ENCODE peak calls at places on chromosomes 7 and 10, in seven cellular contexts. S is GM23338; D is CD8-positive, alpha-beta T cell; Q is lower lobe of right lung; M is SK-N-SH; X is neural progenitor cell; P is foreskin fibroblast. Z is an unnamed sample.

GRCh38 chr7:155470686-155471638 is 13.0 kb downstream of the EN2 start:
- DNase-seq in Q (no peak), M (peak), X (no peak), S (peak), P (no peak), D (no peak), Z (no peak)

GRCh38 chr10:11612004-11613001 is 853 bp upstream of the USP6NL start:
- DNase-seq in S (no peak), Q (no peak), X (no peak), M (no peak), P (no peak), D (no peak), Z (no peak)

GRCh38 chr7:103462358-103462757 is 16.4 kb upstream of the SLC26A5 start:
- DNase-seq in S (no peak), D (no peak), X (no peak), Q (no peak), M (no peak), P (no peak), Z (no peak)

GRCh38 chr10:93333278-93333978 is 148.7 kb downstream of the MYOF start:
- DNase-seq in D (no peak), P (no peak), Q (no peak), S (peak), X (peak), M (no peak), Z (no peak)

GRCh38 chr10:79018591-79019011 is 50.2 kb upstream of the ZMIZ1 start:
- DNase-seq in P (no peak), X (no peak), M (peak), D (no peak), S (no peak), Q (peak), Z (no peak)

GRCh38 chr7:92835851-92836488 is 403 bp downstream of the CDK6 start:
- DNase-seq in M (peak), D (peak), X (no peak), P (no peak), Q (peak), S (no peak), Z (no peak)

GRCh38 chr10:71726673-71727428 is 7.3 kb upstream of the C10orf105 start:
- DNase-seq in P (no peak), D (peak), M (no peak), Q (no peak), X (no peak), S (no peak), Z (no peak)

GRCh38 chr10:70617798-70618568 is 15.4 kb upstream of the PRF1 start:
- DNase-seq in X (no peak), S (no peak), Q (no peak), P (no peak), D (no peak), M (no peak), Z (no peak)

GRCh38 chr10:44973323-44974081 is 5.1 kb downstream of the DEPP1 start:
- DNase-seq in Q (no peak), X (no peak), M (no peak), P (no peak), D (no peak), S (peak), Z (no peak)

GRCh38 chr10:92839191-92840085 is 8.9 kb upstream of the EXOC6 start:
- DNase-seq in X (peak), M (peak), Q (peak), S (peak), D (peak), P (peak), Z (no peak)

GRCh38 chr10:111344804-111345203 is 268.0 kb downstream of the ADRA2A start:
- DNase-seq in S (peak), P (no peak), Q (no peak), D (no peak), M (peak), X (no peak), Z (no peak)
- TF ChIP-seq CTCF in S (peak), P (peak), Q (peak), D (no peak), M (no peak), X (peak), Z (peak)

GRCh38 chr7:100895701-100895955 is at the start of gene ACHE:
- DNase-seq in S (peak), Q (no peak), M (no peak), D (no peak), X (no peak), P (no peak), Z (no peak)

GRCh38 chr7:100895956-100896742 is 461 bp upstream of the ACHE start:
- DNase-seq in D (peak), M (peak), Q (no peak), X (peak), P (no peak), S (peak), Z (no peak)

GRCh38 chr7:100896743-100897051 is 1.0 kb upstream of the ACHE start:
- DNase-seq in P (no peak), M (no peak), X (no peak), S (no peak), Q (no peak), D (no peak), Z (no peak)

GRCh38 chr7:100893910-100894763 is 1.6 kb downstream of the ACHE start:
- DNase-seq in M (peak), S (peak), P (no peak), X (peak), D (no peak), Q (no peak), Z (no peak)

GRCh38 chr7:100894860-100895700 is 608 bp downstream of the ACHE start:
- DNase-seq in Q (no peak), D (peak), S (peak), X (peak), P (no peak), M (peak), Z (no peak)
- H3K4me3 ChIP-seq in Q (peak), D (peak), S (peak), X (peak), P (peak), M (peak), Z (peak)

GRCh38 chr10:131982185-131982756 is 548 bp upstream of the BNIP3 start:
- DNase-seq in P (no peak), X (no peak), S (no peak), Q (no peak), D (no peak), M (peak), Z (no peak)
- TF ChIP-seq CTCF in P (no peak), X (no peak), S (no peak), Q (no peak), D (no peak), M (no peak), Z (no peak)

GRCh38 chr10:9608592-9608991 is 1409.1 kb upstream of the CELF2 start:
- DNase-seq in P (no peak), Q (no peak), X (no peak), M (no peak), S (peak), D (no peak), Z (no peak)

GRCh38 chr10:9615179-9615578 is 1402.5 kb upstream of the CELF2 start:
- DNase-seq in S (no peak), D (no peak), M (no peak), Q (no peak), P (no peak), X (no peak), Z (no peak)

GRCh38 chr10:9613338-9613737 is 1404.3 kb upstream of the CELF2 start:
- DNase-seq in Q (no peak), P (no peak), X (no peak), D (no peak), M (no peak), S (no peak), Z (no peak)
- H3K4me3 ChIP-seq in Q (no peak), P (no peak), X (no peak), D (no peak), M (no peak), S (no peak), Z (no peak)

DNA sequence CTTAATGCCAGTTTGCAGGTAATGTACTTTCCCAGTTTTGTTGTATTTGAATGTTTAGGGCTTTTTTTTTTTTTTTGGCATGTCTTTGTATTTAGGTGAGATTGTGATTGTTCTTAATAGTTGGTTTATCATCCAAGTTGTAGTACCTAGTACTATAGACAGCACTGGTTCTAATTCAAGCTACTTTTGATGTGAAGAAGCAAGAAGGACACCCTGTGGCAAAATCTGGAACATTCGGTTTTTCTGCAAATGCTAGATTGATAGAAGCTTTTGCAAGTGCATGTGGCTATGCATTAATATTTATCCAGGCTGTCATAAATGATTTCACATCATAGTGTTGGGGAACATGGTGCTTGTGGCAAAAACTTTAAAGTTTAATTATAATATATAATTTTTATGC is 248.9 kb downstream of the FOXP2 start:
- DNase-seq in D (no peak), P (no peak), M (no peak), X (peak), S (peak), Q (no peak), Z (no peak)
- TF ChIP-seq CTCF in D (no peak), P (peak), M (peak), X (peak), S (peak), Q (no peak), Z (peak)

DNA sequence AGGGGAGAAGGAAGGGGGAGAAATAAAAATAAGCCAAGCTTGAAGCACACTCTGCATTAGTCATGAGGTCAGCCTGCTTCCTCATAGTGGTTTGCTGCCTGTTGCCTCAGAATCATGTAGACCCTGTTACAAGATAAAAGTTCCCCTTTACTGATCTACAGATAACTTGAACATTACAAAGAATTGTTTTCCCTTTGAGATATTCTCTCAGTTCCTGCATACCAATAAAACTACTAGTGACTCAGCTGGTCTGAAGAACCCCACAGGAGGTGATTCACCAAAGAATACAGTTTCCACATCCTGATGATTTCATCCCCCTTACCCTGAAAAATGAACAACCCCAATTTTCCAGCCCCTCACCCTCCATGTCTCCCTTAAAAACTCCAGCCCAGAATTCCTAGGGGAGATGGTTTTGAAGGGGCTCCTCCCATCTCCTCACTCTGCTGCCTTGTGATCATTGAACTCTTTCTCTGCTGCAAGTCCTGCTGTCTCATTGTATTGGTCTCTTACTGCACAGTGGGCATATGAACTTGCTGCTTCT is 31.5 kb upstream of the NRP1 start:
- DNase-seq in D (no peak), P (peak), S (no peak), X (no peak), M (no peak), Q (no peak), Z (peak)
- H3K4me3 ChIP-seq in D (no peak), P (no peak), S (no peak), X (no peak), M (no peak), Q (no peak), Z (no peak)

GRCh38 chr10:77973276-77973675 is 46.7 kb upstream of the DLG5 start:
- DNase-seq in P (no peak), M (no peak), D (no peak), S (no peak), Q (no peak), X (no peak), Z (no peak)

GRCh38 chr10:77972148-77972547 is 45.6 kb upstream of the DLG5 start:
- DNase-seq in M (no peak), Q (no peak), D (no peak), S (no peak), X (no peak), P (no peak), Z (no peak)

GRCh38 chr10:77975086-77975666 is 48.6 kb upstream of the DLG5 start:
- DNase-seq in M (no peak), P (no peak), S (no peak), D (no peak), X (no peak), Q (no peak), Z (no peak)

GRCh38 chr10:77977016-77977415 is 50.5 kb upstream of the DLG5 start:
- DNase-seq in S (no peak), M (no peak), D (no peak), X (no peak), Q (no peak), P (no peak), Z (no peak)

GRCh38 chr10:77974396-77975074 is 48.0 kb upstream of the DLG5 start:
- DNase-seq in D (no peak), Q (no peak), P (peak), X (peak), S (peak), M (peak), Z (no peak)
- TF ChIP-seq CTCF in D (no peak), Q (peak), P (peak), X (peak), S (peak), M (peak), Z (peak)

DNA sequence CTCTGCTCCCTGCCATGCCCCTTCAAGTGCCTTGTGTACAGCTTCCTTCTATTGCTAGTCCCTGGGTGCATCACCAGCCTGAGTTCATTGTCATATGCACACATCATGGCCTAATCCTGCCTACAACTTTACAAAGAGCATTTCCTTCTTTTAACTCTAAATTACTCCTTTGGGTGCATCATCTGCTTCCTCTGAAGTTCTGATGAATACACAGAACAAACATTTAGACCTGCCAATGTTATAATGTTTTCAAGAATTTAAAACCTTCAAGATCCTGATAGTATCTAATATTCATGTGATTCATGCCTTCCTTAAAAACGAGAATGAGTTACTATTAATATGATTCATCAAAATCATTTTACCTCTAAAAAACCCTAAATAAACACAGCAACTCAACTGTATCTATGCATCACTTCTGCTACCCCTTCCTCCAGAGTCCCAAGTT is 357.1 kb downstream of the MAGI2 start:
- DNase-seq in D (no peak), X (no peak), Q (no peak), P (no peak), S (no peak), M (no peak), Z (no peak)
- H3K4me3 ChIP-seq in D (no peak), X (no peak), Q (no peak), P (no peak), S (no peak), M (no peak), Z (no peak)

DNA sequence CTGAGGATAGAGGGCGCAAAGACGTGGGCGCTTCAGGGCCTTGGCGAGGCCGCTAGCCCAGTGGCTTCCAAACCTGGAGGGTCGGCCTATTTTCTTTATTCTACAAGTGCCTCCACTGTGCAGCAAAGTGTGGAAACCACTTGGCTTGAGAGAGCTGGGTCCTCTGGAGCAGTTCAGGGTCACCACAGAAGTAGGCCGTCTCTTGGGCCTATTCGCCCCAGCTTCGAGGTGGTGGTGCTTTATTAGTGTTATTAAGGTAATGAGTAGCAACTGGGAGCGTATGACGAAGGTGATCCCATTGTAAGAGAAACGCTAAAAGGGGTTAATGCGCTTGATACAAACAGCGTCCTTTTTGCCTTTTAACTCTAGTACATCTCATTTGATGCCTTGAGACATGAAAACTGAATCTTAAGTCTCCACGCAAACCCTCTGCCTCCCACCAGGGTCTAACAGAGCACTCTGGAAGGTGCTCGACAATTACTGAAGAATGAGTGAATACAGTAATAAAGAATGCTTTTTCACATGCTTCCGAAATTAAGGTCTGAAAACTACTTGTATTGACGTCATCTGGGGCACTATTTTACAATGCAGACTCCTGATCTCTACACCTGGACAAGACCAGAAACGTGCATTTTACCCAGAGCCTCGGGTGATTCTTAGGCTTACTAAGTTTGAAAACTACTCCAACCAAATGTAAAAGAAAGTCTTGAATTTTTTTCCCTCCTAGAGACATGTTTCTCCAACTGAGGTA is 647 bp upstream of the GSAP start:
- DNase-seq in S (no peak), M (peak), D (no peak), Q (no peak), X (no peak), P (no peak), Z (no peak)
- TF ChIP-seq CTCF in S (peak), M (no peak), D (no peak), Q (no peak), X (no peak), P (no peak), Z (no peak)

Z was measured in retinal pigment epithelial cell.